ENCODE peak calls at places on chromosome 10, in seven cellular contexts. P is sciatic nerve; B is GM12865; E is left kidney; O is stimulated activated CD8-positive, alpha-beta memory T cell treated with anti-CD3 and anti-CD28 coated beads, Interleukin-4, amount 100 ng/mL, for 4 hours; J is GM23338; S is cardiac fibroblast. U is an unnamed sample.

GRCh38 chr10:49163741-49164140 is 24.4 kb downstream of the TMEM273 start:
- DNase-seq in S (peak), B (no peak), J (no peak), E (no peak), P (no peak), O (no peak), U (no peak)

GRCh38 chr10:121865554-121865953 is 62.3 kb downstream of the ATE1 start:
- DNase-seq in B (no peak), O (no peak), P (no peak), J (no peak), E (peak), S (no peak), U (no peak)

GRCh38 chr10:3867454-3868273 is 82.7 kb upstream of the KLF6 start:
- DNase-seq in J (no peak), P (no peak), B (no peak), S (no peak), E (no peak), O (no peak), U (no peak)

GRCh38 chr10:37638569-37638968 is 218.8 kb downstream of the ZNF248 start:
- DNase-seq in P (no peak), B (no peak), S (no peak), O (no peak), E (no peak), J (no peak), U (no peak)

GRCh38 chr10:77961668-77962067 is 35.1 kb upstream of the DLG5 start:
- DNase-seq in J (no peak), S (no peak), O (no peak), P (no peak), E (no peak), B (no peak), U (no peak)

GRCh38 chr10:103238506-103239252 is 7.0 kb upstream of the RPEL1 start:
- DNase-seq in B (no peak), P (peak), J (peak), E (peak), S (peak), O (no peak), U (no peak)

GRCh38 chr10:22681783-22682183 is 32.6 kb downstream of the PIP4K2A start:
- DNase-seq in O (no peak), J (no peak), S (peak), B (no peak), E (no peak), P (no peak), U (no peak)

GRCh38 chr10:28722065-28722803 is 44.9 kb downstream of the BAMBI start:
- DNase-seq in J (peak), O (no peak), P (peak), E (peak), S (peak), B (no peak), U (peak)

GRCh38 chr10:8049874-8050560 is 4.5 kb upstream of the GATA3 start:
- DNase-seq in J (peak), B (no peak), P (peak), S (peak), E (peak), O (no peak), U (no peak)

GRCh38 chr10:82922755-82923154 is 1047.8 kb downstream of the NRG3 start:
- DNase-seq in B (no peak), E (no peak), P (no peak), O (no peak), S (peak), J (no peak), U (no peak)

GRCh38 chr10:131920151-131920550 is 19.3 kb downstream of the PPP2R2D start:
- DNase-seq in S (no peak), J (no peak), B (no peak), E (no peak), O (no peak), P (peak), U (no peak)

GRCh38 chr10:31171402-31172120 is 139.9 kb upstream of the ZNF438 start:
- DNase-seq in P (no peak), J (no peak), B (no peak), E (no peak), O (no peak), S (peak), U (no peak)

GRCh38 chr10:30752481-30752881 is 122.9 kb upstream of the LYZL2 start:
- DNase-seq in S (no peak), O (no peak), J (no peak), B (no peak), P (peak), E (no peak), U (peak)

GRCh38 chr10:87861034-87861433 is 2.3 kb downstream of the KLLN start:
- DNase-seq in E (no peak), B (no peak), P (no peak), O (no peak), J (no peak), S (no peak), U (no peak)

GRCh38 chr10:57624066-57624465 is 643.6 kb downstream of the IPMK start:
- DNase-seq in S (no peak), P (no peak), O (no peak), B (no peak), E (no peak), J (no peak), U (no peak)

GRCh38 chr10:13526952-13527863 is 1.6 kb downstream of the BEND7 start:
- DNase-seq in J (peak), O (no peak), P (no peak), E (peak), S (peak), B (no peak), U (no peak)

GRCh38 chr10:77267703-77268630 is 369.6 kb downstream of the KCNMA1 start:
- DNase-seq in J (no peak), B (no peak), E (no peak), O (no peak), S (no peak), P (no peak), U (no peak)

GRCh38 chr10:104447331-104447730 is 93.7 kb downstream of the CFAP58 start:
- DNase-seq in S (peak), E (no peak), J (no peak), O (no peak), P (no peak), B (no peak), U (no peak)

GRCh38 chr10:69318997-69319727 is 40.9 kb downstream of the HK1 start:
- DNase-seq in E (peak), S (peak), P (peak), O (peak), B (peak), J (no peak), U (peak)

U was measured in BE2C.